ENCODE peak calls at places on chromosomes 11 and 22, in eight cellular contexts. C is GM06990; U is thoracic aorta; J is CD8-positive, alpha-beta T cell; W is nephron progenitor cell; L is cardiac fibroblast; V is CD4-positive, alpha-beta T cell; F is H9. G is an unnamed sample.

GRCh38 chr22:49934144-49934890 is 15.9 kb downstream of the CRELD2 start:
- DNase-seq in F (no peak), C (no peak), V (no peak), L (peak; percentile 51), U (no peak), J (no peak), W (no peak), G (no peak)

GRCh38 chr11:65482306-65482850 is 16.5 kb upstream of the MALAT1 start:
- DNase-seq in L (peak; percentile 26), U (no peak), W (no peak), F (no peak), J (no peak), C (no peak), V (no peak), G (no peak)

GRCh38 chr22:19631899-19632670 is 82.2 kb upstream of the SEPTIN5 start:
- DNase-seq in V (no peak), L (peak; percentile 58), J (no peak), U (no peak), C (no peak), W (peak; percentile 54), F (peak; percentile 79), G (no peak)

GRCh38 chr22:21650823-21651520 is 8.9 kb downstream of the SDF2L1 start:
- DNase-seq in V (no peak), L (no peak), J (no peak), U (no peak), C (no peak), F (no peak), W (no peak), G (no peak)

GRCh38 chr22:22681221-22681739 is 36.9 kb downstream of the GGTLC2 start:
- DNase-seq in U (no peak), L (peak; percentile 10), C (no peak), J (no peak), F (no peak), W (no peak), V (no peak), G (no peak)

GRCh38 chr11:57214494-57214893 is 22.6 kb downstream of the APLNR start:
- DNase-seq in W (no peak), J (no peak), V (no peak), L (peak; percentile 70), F (no peak), U (no peak), C (no peak), G (no peak)

GRCh38 chr11:27421819-27422494 is 50.6 kb downstream of the LGR4 start:
- DNase-seq in F (no peak), U (no peak), L (peak; percentile 29), W (no peak), J (no peak), V (no peak), C (no peak), G (no peak)

GRCh38 chr11:131465746-131466145 is 95.3 kb downstream of the NTM start:
- DNase-seq in U (no peak), W (peak; percentile 72), F (peak; percentile 90), V (no peak), J (no peak), L (no peak), C (no peak), G (no peak)

GRCh38 chr22:44031111-44031963 is 7.2 kb downstream of the PARVB start:
- DNase-seq in F (no peak), U (no peak), C (no peak), J (no peak), L (peak; percentile 56), V (no peak), W (no peak), G (no peak)

GRCh38 chr11:129723146-129723963 is 92.3 kb upstream of the TMEM45B start:
- DNase-seq in J (no peak), F (no peak), C (no peak), W (no peak), L (no peak), U (no peak), V (no peak), G (no peak)

GRCh38 chr11:1761857-1762536 is 1.7 kb downstream of the CTSD start:
- DNase-seq in F (no peak), U (no peak), J (no peak), W (no peak), C (no peak), V (no peak), L (no peak), G (no peak)

GRCh38 chr11:38460429-38460828 is 1862.4 kb upstream of the RAG2 start:
- DNase-seq in J (no peak), F (no peak), C (no peak), U (no peak), V (no peak), L (peak; percentile 50), W (no peak), G (no peak)

GRCh38 chr11:23653071-23653675 is 792.9 kb upstream of the CCDC179 start:
- DNase-seq in W (no peak), C (no peak), V (no peak), J (no peak), F (no peak), U (no peak), L (no peak), G (no peak)
- TF ChIP-seq CTCF in W (no peak), C (no peak), V (no peak), J (no peak), F (no peak), U (no peak), L (no peak), G (no peak)

GRCh38 chr22:24230911-24231656 is 13.8 kb downstream of the GGT5 start:
- DNase-seq in F (peak; percentile 88), U (no peak), J (peak; percentile 79), C (no peak), L (peak; percentile 19), V (peak; percentile 50), W (peak; percentile 63), G (peak; percentile 80)
- TF ChIP-seq CTCF in F (peak; percentile 83), U (peak; percentile 30), J (peak; percentile 61), C (peak; percentile 64), L (peak; percentile 38), V (peak; percentile 42), W (peak; percentile 42), G (peak; percentile 69)

DNA sequence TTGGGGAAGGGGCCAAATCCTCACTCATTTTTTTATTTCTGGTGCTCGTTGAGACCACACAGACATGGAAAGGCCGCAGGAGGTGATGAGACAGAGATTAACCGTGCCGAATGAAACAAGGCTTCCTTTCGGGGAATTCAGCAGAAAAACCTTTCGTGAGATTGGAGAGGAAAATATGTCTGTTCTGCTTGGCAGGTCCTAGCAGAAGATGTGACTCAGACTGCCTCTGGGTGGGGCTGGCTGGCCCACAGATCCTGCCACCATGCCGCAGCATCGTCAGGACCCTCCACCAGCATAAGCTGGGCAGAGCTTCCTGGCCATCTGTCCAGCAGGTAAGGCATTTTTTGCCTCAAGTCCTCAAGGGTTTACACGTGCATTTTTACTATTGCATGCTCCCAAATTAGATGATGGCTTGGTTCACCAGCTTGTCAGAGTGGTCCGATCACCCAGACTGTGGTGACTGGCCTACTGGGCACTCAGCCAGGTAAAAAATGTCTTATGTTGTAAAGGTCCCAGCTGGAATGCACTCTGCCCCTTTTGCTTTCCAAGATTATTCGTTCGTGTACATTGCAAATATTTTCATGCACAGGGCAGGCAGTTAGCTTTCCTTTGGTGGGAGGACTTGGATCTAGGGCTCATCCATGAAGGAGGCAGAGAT is 1.5 kb downstream of the DDB2 start:
- DNase-seq in W (no peak), U (peak; percentile 55), C (peak; percentile 61), L (peak; percentile 82), J (peak; percentile 55), V (peak; percentile 26), F (no peak), G (peak; percentile 62)
- TF ChIP-seq CTCF in W (no peak), U (peak; percentile 14), C (peak; percentile 27), L (no peak), J (no peak), V (no peak), F (no peak), G (peak; percentile 34)

DNA sequence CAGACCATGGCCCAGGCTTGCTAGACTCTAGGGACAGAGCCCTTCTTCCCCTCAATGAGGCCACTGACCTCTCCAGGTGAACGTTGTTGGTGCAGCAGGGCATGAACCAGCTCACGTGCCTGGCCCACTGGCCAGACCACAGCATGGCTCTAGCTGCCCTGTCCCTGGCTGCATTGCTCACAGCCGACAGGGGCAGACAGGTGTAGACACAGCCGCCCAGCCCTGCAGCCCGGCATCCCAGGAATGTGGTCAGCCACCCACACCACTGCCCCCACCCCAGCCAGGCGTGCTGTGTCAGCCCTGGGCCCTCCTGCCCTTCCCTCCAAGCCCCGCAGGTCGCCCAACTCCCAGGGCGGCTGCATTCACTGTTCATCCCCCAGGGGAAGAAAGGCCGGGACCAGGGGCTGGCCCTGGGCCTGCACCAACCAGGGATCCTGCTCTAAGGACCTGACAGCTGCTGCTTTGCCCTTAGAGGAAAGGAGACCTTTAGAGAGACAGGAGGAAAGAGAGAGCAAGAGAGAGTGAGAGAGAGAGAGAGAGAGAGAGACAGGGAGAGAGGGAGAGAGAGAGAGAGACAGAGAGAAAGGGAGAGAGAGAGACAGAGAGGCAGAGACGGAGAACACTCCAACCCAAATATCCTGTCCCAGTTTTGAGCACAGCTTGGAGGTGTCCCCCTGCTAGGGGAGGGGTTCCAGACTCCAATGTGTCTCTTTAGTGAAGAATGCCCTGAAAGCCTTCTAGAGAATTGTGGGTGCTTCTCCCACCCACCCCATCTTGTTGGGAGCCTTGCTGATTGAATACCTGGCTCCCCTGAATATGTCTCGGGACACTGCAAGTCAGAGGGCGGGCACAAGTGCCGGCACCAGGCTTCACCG is 44.2 kb upstream of the LINC01488 start:
- DNase-seq in V (no peak), U (no peak), W (peak; percentile 60), L (no peak), J (no peak), C (no peak), F (peak; percentile 89), G (no peak)
- TF ChIP-seq CTCF in V (no peak), U (no peak), W (no peak), L (no peak), J (no peak), C (no peak), F (peak; percentile 29), G (no peak)

DNA sequence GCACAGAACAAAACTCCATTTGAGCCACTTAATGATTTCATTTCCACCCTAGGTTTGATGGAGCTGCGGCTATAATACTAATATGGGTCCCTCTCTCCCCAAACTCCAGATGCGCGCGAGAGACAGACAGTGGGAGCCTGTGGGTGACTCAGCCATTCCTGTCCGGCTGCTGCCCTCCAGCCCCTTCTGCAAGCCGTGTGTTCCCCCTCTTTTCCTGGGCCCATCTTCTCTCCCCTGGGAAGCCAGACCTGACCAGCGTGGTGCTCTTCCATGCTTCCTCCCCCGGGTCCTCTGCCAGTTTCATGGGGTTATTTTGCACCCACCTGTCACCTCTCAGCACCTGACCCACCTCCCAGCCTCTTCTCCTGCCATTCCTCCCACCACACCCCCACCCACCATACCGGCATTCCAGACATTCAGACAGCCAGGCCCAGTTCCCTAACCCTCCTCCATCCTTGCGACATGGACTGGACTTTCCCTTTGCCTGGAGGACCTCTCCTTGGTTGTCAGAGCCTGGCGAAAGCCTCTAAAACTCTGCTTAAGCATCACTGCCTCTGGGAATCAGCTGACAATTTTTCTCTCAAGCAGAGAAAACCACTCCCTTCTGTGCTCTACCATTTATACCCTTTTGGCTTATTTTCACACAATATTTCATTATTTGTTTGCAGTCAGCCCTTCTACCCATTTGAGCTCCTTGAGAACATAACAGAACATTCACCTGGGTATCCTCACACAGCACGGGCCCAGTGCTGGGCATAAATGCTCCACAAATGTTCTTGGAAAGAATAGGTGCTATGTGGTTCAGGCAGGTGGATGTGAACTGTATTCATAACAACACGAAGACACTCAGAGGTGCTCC is 10.7 kb downstream of the SPATA19 start:
- DNase-seq in W (no peak), U (no peak), J (no peak), L (no peak), C (no peak), F (no peak), V (no peak), G (no peak)
- TF ChIP-seq CTCF in W (no peak), U (no peak), J (no peak), L (no peak), C (no peak), F (no peak), V (no peak), G (no peak)

G was measured in GM13977.